ENCODE peak calls at places on chromosomes 12 and 14, in nine cellular contexts. X, V, Z, T, M, Q, N, W and K are unnamed samples. For H3K4me1, the result is how much of the 10 kb centered on the place peaks cover.

GRCh38 chr14:65853407-65853955 is 441.0 kb downstream of the FUT8 start:
- DNase-seq in N (no peak), M (no peak), Z (no peak), Q (no peak), T (no peak), V (no peak), X (no peak), W (no peak), K (no peak)

GRCh38 chr14:52590318-52590717 is 37.7 kb downstream of the GPR137C start:
- DNase-seq in Z (no peak), Q (no peak), T (no peak), M (no peak), X (no peak), W (no peak), V (no peak), N (no peak), K (no peak)

GRCh38 chr14:91038439-91038838 is 22.0 kb downstream of the RPS6KA5 start:
- DNase-seq in V (no peak), Z (no peak), T (no peak), W (no peak), X (peak), Q (no peak), M (no peak), N (no peak), K (no peak)

GRCh38 chr14:81980601-81981310 is 447.1 kb upstream of the SEL1L start:
- DNase-seq in T (no peak), M (no peak), N (no peak), X (no peak), Z (no peak), W (no peak), V (no peak), Q (no peak), K (peak)

GRCh38 chr14:29282169-29282568 is 515.6 kb downstream of the FOXG1 start:
- DNase-seq in M (no peak), Z (no peak), X (no peak), N (no peak), Q (no peak), T (no peak), W (no peak), V (no peak), K (no peak)

GRCh38 chr14:104687601-104688504 is 1.6 kb upstream of the INF2 start:
- DNase-seq in N (no peak), W (peak), X (peak), T (peak), M (peak), Z (peak), Q (peak), V (no peak), K (peak)

GRCh38 chr12:2641761-2642160 is 153.0 kb upstream of the FKBP4 start:
- DNase-seq in M (no peak), X (no peak), Z (no peak), N (no peak), V (no peak), W (no peak), T (no peak), Q (no peak), K (no peak)

GRCh38 chr14:50830044-50830931 is 674 bp downstream of the NIN start:
- DNase-seq in Z (peak), N (peak), X (peak), T (peak), V (peak), Q (peak), M (no peak), W (peak), K (peak)

GRCh38 chr12:78671295-78671694 is 193.3 kb upstream of the SYT1 start:
- DNase-seq in Q (no peak), M (no peak), Z (no peak), N (no peak), X (no peak), T (no peak), V (no peak), W (no peak), K (no peak)

GRCh38 chr12:27635349-27635972 is 60.8 kb upstream of the REP15 start:
- DNase-seq in Z (no peak), T (no peak), N (no peak), Q (no peak), V (no peak), M (no peak), X (no peak), W (no peak), K (no peak)

GRCh38 chr14:72033331-72033730 is 101.1 kb downstream of the RGS6 start:
- DNase-seq in X (no peak), V (no peak), T (no peak), N (no peak), Q (no peak), M (no peak), Z (no peak), W (no peak), K (no peak)

GRCh38 chr12:50162225-50162624 is 4.9 kb downstream of the CERS5 start:
- DNase-seq in N (no peak), V (no peak), Z (no peak), W (no peak), Q (no peak), X (no peak), M (no peak), T (no peak), K (no peak)

GRCh38 chr12:68746572-68747180 is 700 bp downstream of the SLC35E3 start:
- DNase-seq in N (peak), V (peak), Q (peak), X (peak), M (peak), Z (peak), W (peak), T (peak), K (peak)

GRCh38 chr12:56574210-56574609 is 52.6 kb downstream of the RBMS2 start:
- DNase-seq in W (no peak), V (no peak), X (no peak), M (no peak), N (no peak), Z (no peak), T (no peak), Q (no peak), K (no peak)

GRCh38 chr12:79549531-79550271 is 141.1 kb downstream of the PAWR start:
- DNase-seq in T (no peak), Z (no peak), Q (no peak), X (no peak), V (no peak), M (no peak), N (no peak), W (no peak), K (no peak)

GRCh38 chr12:2783936-2784600 is 10.7 kb upstream of the FKBP4 start:
- DNase-seq in V (peak), Q (peak), M (no peak), T (peak), N (peak), Z (peak), X (peak), W (peak), K (peak)

GRCh38 chr14:63933701-63934100 is 80.9 kb downstream of the SYNE2 start:
- DNase-seq in X (no peak), V (no peak), Z (no peak), W (no peak), T (no peak), Q (no peak), M (no peak), N (no peak), K (no peak)

GRCh38 chr12:114933428-114934160 is 249.6 kb upstream of the TBX3 start:
- DNase-seq in M (no peak), Q (no peak), W (no peak), Z (no peak), N (no peak), X (no peak), V (no peak), T (no peak), K (peak)

GRCh38 chr14:81432171-81432570 is 32.0 kb upstream of the STON2 start:
- DNase-seq in Q (no peak), W (no peak), M (no peak), T (no peak), X (no peak), Z (no peak), V (no peak), N (no peak), K (no peak)

GRCh38 chr12:60182354-60182753 is 586.5 kb downstream of the SLC16A7 start:
- DNase-seq in Z (no peak), N (no peak), Q (no peak), X (no peak), T (no peak), M (no peak), W (no peak), V (no peak), K (no peak)

GRCh38 chr12:32149489-32149888 is 42.8 kb downstream of the BICD1 start:
- DNase-seq in V (no peak), N (no peak), Z (no peak), W (no peak), T (no peak), Q (no peak), M (no peak), X (no peak), K (no peak)

GRCh38 chr12:94704452-94704871 is 54.1 kb upstream of the TMCC3 start:
- DNase-seq in X (no peak), T (peak), Z (no peak), Q (no peak), N (peak), M (no peak), W (peak), V (no peak), K (no peak)

GRCh38 chr12:115871714-115872113 is 405.8 kb downstream of the MED13L start:
- DNase-seq in X (no peak), M (no peak), V (no peak), Z (no peak), Q (no peak), N (no peak), T (no peak), W (no peak), K (no peak)

GRCh38 chr12:10667581-10667980 is 6.3 kb downstream of the STYK1 start:
- DNase-seq in X (no peak), T (no peak), Q (no peak), N (no peak), W (no peak), M (no peak), V (no peak), Z (no peak), K (no peak)

GRCh38 chr12:62519043-62519442 is 52.4 kb downstream of the MON2 start:
- DNase-seq in W (no peak), N (no peak), M (no peak), Q (no peak), T (no peak), X (peak), V (no peak), Z (no peak), K (no peak)

GRCh38 chr14:61609143-61609851 is 86.0 kb upstream of the HIF1A start:
- DNase-seq in V (no peak), T (no peak), N (no peak), Q (no peak), M (no peak), X (peak), Z (no peak), W (no peak), K (no peak)

GRCh38 chr14:95531473-95531872 is 3.4 kb upstream of the GLRX5 start:
- DNase-seq in N (no peak), Z (no peak), M (no peak), Q (no peak), V (no peak), X (no peak), T (no peak), W (no peak), K (no peak)

GRCh38 chr12:54980341-54980740 is 4.2 kb downstream of the TESPA1 start:
- DNase-seq in N (no peak), Q (no peak), V (no peak), Z (no peak), T (no peak), W (no peak), M (no peak), X (no peak), K (no peak)

GRCh38 chr12:122982963-122983788 is 2.7 kb downstream of the ARL6IP4 start:
- DNase-seq in M (no peak), Q (no peak), W (no peak), X (no peak), T (no peak), V (no peak), N (no peak), Z (peak), K (no peak)

GRCh38 chr14:69887740-69888657 is 8.8 kb downstream of the SMOC1 start:
- DNase-seq in V (no peak), Z (no peak), W (no peak), X (no peak), M (no peak), Q (no peak), N (no peak), T (no peak), K (peak)

GRCh38 chr12:68976304-68976915 is 43.4 kb upstream of the CPM start:
- DNase-seq in Q (no peak), X (no peak), Z (no peak), T (no peak), M (no peak), W (no peak), N (no peak), V (no peak), K (no peak)

GRCh38 chr12:56150563-56150962 is 1.8 kb upstream of the MYL6B start:
- DNase-seq in Z (no peak), M (no peak), N (no peak), W (no peak), X (no peak), T (no peak), Q (no peak), V (no peak), K (no peak)

GRCh38 chr14:84036863-84037262 is 1493.1 kb upstream of the FLRT2 start:
- DNase-seq in Q (no peak), T (no peak), Z (no peak), N (no peak), V (no peak), X (no peak), M (no peak), W (no peak), K (no peak)

GRCh38 chr14:26702721-26703250 is 105.0 kb upstream of the NOVA1 start:
- DNase-seq in X (no peak), W (no peak), V (no peak), N (no peak), Z (no peak), Q (no peak), T (no peak), M (no peak), K (no peak)

GRCh38 chr12:114975283-114975973 is 291.5 kb upstream of the TBX3 start:
- DNase-seq in X (peak), N (no peak), T (no peak), Q (no peak), Z (no peak), V (no peak), W (no peak), M (no peak), K (no peak)

GRCh38 chr14:93317836-93318807 is 14.7 kb downstream of the BTBD7 start:
- DNase-seq in X (no peak), Q (no peak), N (no peak), W (no peak), Z (no peak), T (no peak), V (no peak), M (no peak), K (no peak)

GRCh38 chr14:64979336-64980074 is 7.2 kb upstream of the FNTB start:
- DNase-seq in T (no peak), W (no peak), X (no peak), V (no peak), N (no peak), Q (no peak), Z (no peak), M (no peak), K (no peak)

GRCh38 chr14:73272393-73272792 is 35.1 kb downstream of the PAPLN start:
- DNase-seq in Q (no peak), M (no peak), W (no peak), N (no peak), V (no peak), X (no peak), Z (no peak), T (no peak), K (no peak)
- H3K4me1 ChIP-seq in Q (under half), M (under half), W (under half), N (under half), V (under half), X (under half), Z (under half), T (under half), K (under half)

GRCh38 chr14:68377459-68377858 is 415.4 kb downstream of the ZFP36L1 start:
- DNase-seq in V (no peak), W (no peak), X (peak), M (peak), Z (peak), Q (peak), T (peak), N (no peak), K (peak)
- H3K4me1 ChIP-seq in V (under half), W (under half), X (under half), M (under half), Z (under half), Q (under half), T (under half), N (under half), K (under half)

GRCh38 chr12:120264511-120265202 is 873 bp downstream of the PXN start:
- DNase-seq in V (no peak), Q (no peak), N (no peak), M (no peak), T (peak), Z (no peak), X (no peak), W (peak), K (no peak)

GRCh38 chr12:120264086-120264485 is 1.4 kb downstream of the PXN start:
- DNase-seq in X (no peak), V (no peak), Z (no peak), W (peak), Q (no peak), T (no peak), M (no peak), N (no peak), K (no peak)

GRCh38 chr12:120266180-120266535 is 628 bp upstream of the PXN start:
- DNase-seq in Z (no peak), V (no peak), M (no peak), Q (no peak), W (peak), T (no peak), N (no peak), X (no peak), K (no peak)

GRCh38 chr12:120265483-120266179 is at the start of gene PXN:
- DNase-seq in N (peak), M (peak), W (peak), T (peak), X (peak), Q (peak), Z (peak), V (peak), K (peak)

DNA sequence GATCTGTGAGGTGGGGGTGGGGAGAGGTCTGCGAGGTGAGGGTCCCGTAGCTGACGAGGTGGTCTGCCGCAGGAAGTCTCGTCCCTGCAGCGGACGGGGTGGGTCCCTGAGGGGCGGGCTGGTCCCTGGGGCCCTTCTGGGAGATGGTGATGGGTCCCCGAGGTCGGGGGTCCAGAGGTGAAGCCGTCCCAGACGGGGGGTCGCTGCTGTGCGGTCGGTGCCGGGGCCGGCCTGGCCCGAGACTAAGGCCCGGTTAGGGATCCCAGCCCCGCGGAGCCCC is 387 bp downstream of the PXN start:
- DNase-seq in Z (no peak), T (peak), W (no peak), X (no peak), M (no peak), N (no peak), Q (no peak), V (no peak), K (no peak)
- H3K4me1 ChIP-seq in Z (under half), T (under half), W (under half), X (under half), M (under half), N (under half), Q (under half), V (under half), K (under half)

DNA sequence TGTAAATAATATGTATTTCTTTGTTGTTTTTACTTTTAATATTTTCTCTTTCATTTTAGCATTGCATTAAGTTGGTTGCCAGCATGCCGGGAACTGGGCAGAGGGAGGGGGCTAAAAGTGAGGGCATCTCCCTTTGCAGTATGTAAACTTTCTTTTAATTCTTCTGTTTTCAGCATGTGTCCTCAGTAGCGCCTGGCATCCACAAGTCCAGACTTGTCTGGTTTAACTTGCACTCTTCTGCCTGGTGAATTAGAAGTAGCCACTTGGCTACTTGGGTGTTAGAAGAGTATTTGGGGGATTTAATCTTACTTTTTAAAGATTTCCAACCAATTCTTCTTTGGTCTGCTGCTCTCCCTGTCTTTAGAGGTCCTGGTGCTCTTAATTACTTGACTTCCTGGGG is 117.2 kb upstream of the SCAF11 start:
- DNase-seq in T (no peak), M (no peak), V (no peak), N (no peak), Z (no peak), W (no peak), Q (no peak), X (no peak), K (no peak)
- H3K4me1 ChIP-seq in T (under half), M (under half), V (under half), N (under half), Z (under half), W (under half), Q (under half), X (under half), K (under half)

DNA sequence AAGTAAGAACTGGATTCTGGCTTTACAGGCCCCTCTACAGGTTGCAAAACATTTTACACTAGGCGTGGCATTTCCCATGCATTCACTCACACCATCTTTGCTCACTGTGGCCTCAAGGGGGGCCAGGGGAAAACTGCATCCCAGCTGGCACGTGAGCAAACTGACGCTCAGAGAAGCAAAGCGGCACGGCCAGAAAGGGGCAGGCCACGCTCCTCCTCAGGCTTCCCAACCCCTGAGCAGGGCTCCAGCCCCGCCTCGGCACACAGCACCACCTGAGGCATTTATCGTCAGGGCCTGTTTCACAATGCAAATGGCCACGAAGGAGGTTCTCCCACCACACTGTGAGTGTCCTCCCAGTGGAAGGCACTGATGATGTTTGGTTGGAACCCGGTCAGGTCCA is 90.8 kb downstream of the BCL11B start:
- DNase-seq in T (no peak), V (no peak), Z (no peak), X (no peak), W (no peak), Q (no peak), N (no peak), M (no peak), K (no peak)
- H3K4me1 ChIP-seq in T (under half), V (half or more), Z (under half), X (under half), W (under half), Q (under half), N (half or more), M (under half), K (under half)